ENCODE peak calls at places on chromosomes 2 and 18, in six cellular contexts. C is fibroblast of pulmonary artery, W is WTC11, M is foreskin fibroblast, Z is dorsolateral prefrontal cortex, I is AG04449. T is an unnamed sample.

GRCh38 chr2:232611061-232611460 is 22.3 kb upstream of the EFHD1 start:
- DNase-seq in C (no peak), W (no peak), M (no peak), Z (no peak), I (no peak), T (no peak)

GRCh38 chr2:130727286-130727924 is 1.5 kb upstream of the GPR148 start:
- DNase-seq in C (peak; percentile 70), W (peak; percentile 95), M (peak; percentile 68), Z (peak; percentile 55), I (no peak), T (peak; percentile 92)

GRCh38 chr2:160736629-160737028 is 243.0 kb upstream of the RBMS1 start:
- DNase-seq in C (peak; percentile 52), W (no peak), M (peak; percentile 74), Z (no peak), I (no peak), T (no peak)

GRCh38 chr2:7430421-7430868 is 513.2 kb downstream of the RNF144A start:
- DNase-seq in C (no peak), W (no peak), M (no peak), Z (no peak), I (no peak), T (no peak)

GRCh38 chr2:120870467-120870788 is 134.8 kb downstream of the GLI2 start:
- DNase-seq in C (no peak), W (no peak), M (no peak), Z (no peak), I (no peak), T (no peak)

GRCh38 chr2:241900251-241901017 is 30.9 kb downstream of the RTP5 start:
- DNase-seq in C (no peak), W (no peak), M (no peak), Z (no peak), I (no peak), T (peak; percentile 8)

GRCh38 chr2:126886201-126886905 is 12.3 kb upstream of the TEX51 start:
- DNase-seq in C (peak; percentile 58), W (peak; percentile 88), M (peak; percentile 65), Z (peak; percentile 51), I (no peak), T (peak; percentile 19)

GRCh38 chr2:8573234-8573941 is 108.5 kb upstream of the ID2 start:
- DNase-seq in C (no peak), W (peak; percentile 79), M (no peak), Z (no peak), I (no peak), T (no peak)

GRCh38 chr18:63817441-63818051 is 42.3 kb downstream of the SERPINB7 start:
- DNase-seq in C (peak; percentile 43), W (no peak), M (peak; percentile 83), Z (no peak), I (peak; percentile 77), T (no peak)

GRCh38 chr2:172420096-172420671 is 7.2 kb upstream of the ITGA6 start:
- DNase-seq in C (no peak), W (no peak), M (no peak), Z (no peak), I (no peak), T (no peak)

GRCh38 chr18:25814841-25815458 is 275.5 kb downstream of the SS18 start:
- DNase-seq in C (no peak), W (no peak), M (no peak), Z (no peak), I (no peak), T (no peak)

GRCh38 chr2:192128655-192129054 is 66.1 kb downstream of the TMEFF2 start:
- DNase-seq in C (no peak), W (no peak), M (no peak), Z (peak; percentile 28), I (no peak), T (no peak)

GRCh38 chr18:57797209-57797651 is 5.9 kb downstream of the ATP8B1 start:
- DNase-seq in C (no peak), W (no peak), M (no peak), Z (no peak), I (no peak), T (no peak)

GRCh38 chr2:179837408-179837807 is 24.0 kb downstream of the ZNF385B start:
- DNase-seq in C (peak; percentile 38), W (no peak), M (peak; percentile 66), Z (no peak), I (peak; percentile 3), T (no peak)

GRCh38 chr2:109497911-109498870 is 115.6 kb downstream of the SEPTIN10 start:
- DNase-seq in C (peak; percentile 22), W (no peak), M (peak; percentile 48), Z (no peak), I (no peak), T (no peak)

GRCh38 chr2:21019678-21020021 is 24.2 kb downstream of the APOB start:
- DNase-seq in C (no peak), W (no peak), M (no peak), Z (no peak), I (no peak), T (no peak)

GRCh38 chr2:29921560-29921915 is at the start of gene ALK:
- DNase-seq in C (peak; percentile 69), W (peak; percentile 97), M (peak; percentile 84), Z (peak; percentile 85), I (peak; percentile 7), T (no peak)

GRCh38 chr2:24024018-24024417 is 14.1 kb downstream of the MFSD2B start:
- DNase-seq in C (peak; percentile 49), W (peak; percentile 43), M (peak; percentile 52), Z (no peak), I (no peak), T (no peak)
- TF ChIP-seq CTCF in C (peak; percentile 44), W (no peak), M (peak; percentile 21), Z (no peak), I (peak; percentile 44), T (no peak)

GRCh38 chr2:100692906-100693305 is 127.0 kb upstream of the NPAS2 start:
- DNase-seq in C (no peak), W (no peak), M (no peak), Z (no peak), I (no peak), T (no peak)
- TF ChIP-seq CTCF in C (no peak), W (no peak), M (no peak), Z (no peak), I (no peak), T (no peak)

GRCh38 chr2:224173210-224173609 is 134.1 kb upstream of the SERPINE2 start:
- DNase-seq in C (no peak), W (no peak), M (no peak), Z (no peak), I (no peak), T (no peak)

GRCh38 chr2:224169847-224170246 is 130.8 kb upstream of the SERPINE2 start:
- DNase-seq in C (no peak), W (no peak), M (no peak), Z (no peak), I (no peak), T (no peak)

GRCh38 chr2:224173882-224174415 is 134.9 kb upstream of the SERPINE2 start:
- DNase-seq in C (no peak), W (no peak), M (no peak), Z (no peak), I (no peak), T (no peak)

GRCh38 chr2:224175010-224175409 is 135.9 kb upstream of the SERPINE2 start:
- DNase-seq in C (no peak), W (no peak), M (no peak), Z (no peak), I (no peak), T (no peak)

DNA sequence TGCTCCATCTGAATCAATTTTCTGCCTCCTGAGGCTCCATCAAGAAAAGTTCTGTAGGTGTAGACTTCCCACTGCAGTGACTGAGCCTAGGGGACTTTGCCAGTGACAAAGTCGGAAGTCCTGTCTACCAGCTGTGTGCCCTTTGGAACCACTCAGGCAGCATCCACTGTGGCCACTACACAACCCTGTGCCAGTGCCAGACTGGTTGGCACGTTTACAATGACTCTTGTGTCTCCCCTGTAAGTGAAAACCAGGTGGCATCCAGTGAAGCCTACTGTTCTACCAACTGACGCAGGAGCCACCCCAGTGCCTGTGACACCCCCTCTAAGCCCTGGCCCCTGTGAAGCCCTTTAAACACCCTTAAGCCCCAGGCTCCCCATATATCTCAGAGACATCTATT is 132.1 kb upstream of the SERPINE2 start:
- DNase-seq in C (no peak), W (no peak), M (no peak), Z (peak; percentile 20), I (no peak), T (no peak)
- TF ChIP-seq CTCF in C (no peak), W (no peak), M (no peak), Z (no peak), I (no peak), T (no peak)

GRCh38 chr2:198325359-198325758 is 521.0 kb downstream of the PLCL1 start:
- DNase-seq in C (no peak), W (no peak), M (no peak), Z (no peak), I (no peak), T (no peak)

GRCh38 chr2:198324071-198324470 is 519.7 kb downstream of the PLCL1 start:
- DNase-seq in C (no peak), W (no peak), M (no peak), Z (no peak), I (no peak), T (no peak)

GRCh38 chr2:198326431-198326830 is 522.0 kb downstream of the PLCL1 start:
- DNase-seq in C (no peak), W (no peak), M (peak; percentile 4), Z (no peak), I (no peak), T (no peak)

GRCh38 chr2:198321522-198322088 is 517.2 kb downstream of the PLCL1 start:
- DNase-seq in C (peak; percentile 3), W (no peak), M (no peak), Z (no peak), I (no peak), T (no peak)

DNA sequence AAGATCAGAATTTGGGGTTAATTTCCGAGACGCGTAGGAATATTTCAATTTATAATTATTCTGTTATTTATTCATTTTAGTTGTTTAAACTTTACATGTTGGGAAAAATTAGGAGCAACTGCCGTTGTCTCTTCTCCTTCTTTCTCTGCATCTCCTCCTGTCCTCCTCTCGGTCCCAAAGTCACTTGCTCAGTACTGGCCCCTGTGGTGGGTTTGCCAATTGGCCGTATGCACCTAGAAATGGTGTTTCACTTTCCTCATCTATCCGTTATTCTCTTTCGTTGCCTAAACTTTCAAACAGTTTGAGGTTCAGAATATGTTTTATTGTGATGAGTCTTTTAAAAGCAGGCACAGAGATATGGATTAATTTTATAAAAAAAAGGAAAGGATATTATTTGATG is 517.9 kb downstream of the PLCL1 start:
- DNase-seq in C (no peak), W (peak; percentile 50), M (no peak), Z (no peak), I (no peak), T (no peak)
- TF ChIP-seq CTCF in C (peak; percentile 29), W (peak; percentile 23), M (peak; percentile 9), Z (no peak), I (no peak), T (no peak)

DNA sequence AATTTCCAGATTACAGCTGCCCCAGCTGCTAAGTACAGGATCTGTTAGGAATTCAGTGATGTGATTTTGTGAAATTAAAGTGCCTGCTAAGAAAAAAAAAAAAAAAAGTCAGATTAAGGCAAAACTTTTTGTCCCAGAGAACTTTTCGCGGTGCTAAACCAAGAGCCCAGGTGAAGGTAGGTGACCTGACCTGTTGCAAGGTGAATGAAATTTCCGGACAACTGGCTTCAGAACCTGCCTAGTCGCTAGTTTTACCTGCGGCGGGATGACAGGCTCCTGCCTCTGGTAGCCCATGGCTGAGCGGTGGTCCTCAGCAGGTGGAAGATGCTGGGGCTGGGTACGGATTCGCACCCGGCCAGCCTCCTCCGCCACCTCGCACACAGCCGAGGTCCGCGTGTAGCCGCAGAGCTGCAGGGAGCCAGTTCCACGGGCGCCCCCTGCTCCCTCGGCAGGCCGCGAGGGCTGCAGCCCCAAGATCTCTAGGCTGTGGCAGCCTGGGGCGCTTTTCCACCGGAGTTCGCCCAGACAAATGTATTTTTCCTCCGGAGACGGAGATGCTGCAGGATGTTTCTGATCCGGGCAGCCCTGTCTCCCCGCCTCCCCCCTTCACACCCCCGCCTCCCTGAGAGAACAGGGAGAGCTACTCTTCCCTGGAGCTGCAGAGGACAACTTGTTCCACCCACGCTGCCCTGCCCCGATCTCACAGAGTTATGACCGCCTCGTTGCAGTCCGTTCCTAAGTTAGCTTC is at the start of gene SLC38A11:
- DNase-seq in C (peak; percentile 8), W (peak; percentile 28), M (peak; percentile 57), Z (peak; percentile 23), I (no peak), T (no peak)
- TF ChIP-seq CTCF in C (no peak), W (no peak), M (no peak), Z (no peak), I (peak; percentile 31), T (no peak)